ENCODE peak calls at places on chromosomes 13 and 19, in nine cellular contexts. L is ascending aorta; I is PC-3; V is CD8-positive, alpha-beta T cell; F is kidney epithelial cell; H is ovary; U is fibroblast of lung; Y is endothelial cell of umbilical vein; M is lung. W is an unnamed sample.
A peak's percentile ranks its signal among the peaks of the same experiment; 100 is the strongest.

GRCh38 chr13:61728468-61728867 is 312.8 kb upstream of the PCDH20 start:
- DNase-seq in L (no peak), I (no peak), V (no peak), F (no peak), H (no peak), U (peak; percentile 48), Y (peak; percentile 3), M (no peak), W (no peak)

GRCh38 chr19:38064661-38065425 is 157.8 kb downstream of the SIPA1L3 start:
- DNase-seq in L (no peak), I (no peak), V (no peak), F (no peak), H (no peak), U (no peak), Y (no peak), M (no peak), W (no peak)

GRCh38 chr13:75691183-75691582 is 55.1 kb downstream of the LMO7 start:
- DNase-seq in L (no peak), I (peak; percentile 92), V (no peak), F (no peak), H (no peak), U (no peak), Y (no peak), M (no peak), W (no peak)

GRCh38 chr19:58361900-58362271 is 665 bp downstream of the ZNF497 start:
- DNase-seq in L (no peak), I (peak; percentile 36), V (peak; percentile 24), F (no peak), H (no peak), U (no peak), Y (no peak), M (peak; percentile 71), W (no peak)

GRCh38 chr19:47447470-47448359 is 24.0 kb downstream of the SLC8A2 start:
- DNase-seq in L (no peak), I (peak; percentile 37), V (peak; percentile 51), F (no peak), H (peak; percentile 30), U (peak; percentile 15), Y (peak; percentile 44), M (peak; percentile 30), W (no peak)

GRCh38 chr13:68099616-68100015 is 869.5 kb upstream of the PCDH9 start:
- DNase-seq in L (no peak), I (peak; percentile 61), V (no peak), F (peak; percentile 48), H (no peak), U (peak; percentile 81), Y (no peak), M (no peak), W (no peak)

GRCh38 chr13:80778302-80778701 is 437.4 kb upstream of the SPRY2 start:
- DNase-seq in L (no peak), I (no peak), V (no peak), F (no peak), H (no peak), U (no peak), Y (no peak), M (no peak), W (no peak)

GRCh38 chr13:21106089-21106488 is 44.7 kb upstream of the LATS2 start:
- DNase-seq in L (no peak), I (peak; percentile 40), V (no peak), F (peak; percentile 19), H (no peak), U (peak; percentile 79), Y (no peak), M (no peak), W (no peak)

GRCh38 chr19:39696418-39696817 is 7.9 kb upstream of the LGALS14 start:
- DNase-seq in L (no peak), I (peak; percentile 71), V (no peak), F (no peak), H (no peak), U (no peak), Y (no peak), M (no peak), W (no peak)

GRCh38 chr13:44368062-44368591 is 5.5 kb upstream of the SERP2 start:
- DNase-seq in L (no peak), I (no peak), V (no peak), F (no peak), H (no peak), U (peak; percentile 63), Y (peak; percentile 21), M (no peak), W (no peak)

GRCh38 chr13:20945952-20946383 is 43.4 kb upstream of the XPO4 start:
- DNase-seq in L (no peak), I (no peak), V (no peak), F (no peak), H (no peak), U (peak; percentile 20), Y (peak; percentile 21), M (no peak), W (no peak)

GRCh38 chr19:19171821-19172532 is 1.9 kb upstream of the MEF2B start:
- DNase-seq in L (no peak), I (no peak), V (no peak), F (no peak), H (no peak), U (peak; percentile 31), Y (no peak), M (no peak), W (no peak)

GRCh38 chr13:47480941-47481340 is 520.1 kb downstream of the SUCLA2 start:
- DNase-seq in L (no peak), I (no peak), V (no peak), F (no peak), H (no peak), U (peak; percentile 10), Y (no peak), M (no peak), W (no peak)

GRCh38 chr19:16824658-16825311 is 4.4 kb upstream of the SIN3B start:
- DNase-seq in L (no peak), I (peak; percentile 19), V (no peak), F (no peak), H (no peak), U (peak; percentile 55), Y (peak; percentile 41), M (no peak), W (no peak)

GRCh38 chr19:50148528-50148927 is 14.6 kb downstream of the IZUMO2 start:
- DNase-seq in L (no peak), I (no peak), V (no peak), F (no peak), H (no peak), U (no peak), Y (no peak), M (no peak), W (no peak)
- H3K4me3 ChIP-seq in L (no peak overlapping the region), I (peak overlapping the region; percentile 83), V (peak overlapping the region; percentile 59), F (no peak overlapping the region), H (no peak overlapping the region), U (no peak overlapping the region), Y (peak overlapping the region; percentile 56), M (no peak overlapping the region), W (peak overlapping the region; percentile 61)

GRCh38 chr19:12647047-12647446 is 19.5 kb downstream of the MAN2B1 start:
- DNase-seq in L (no peak), I (no peak), V (no peak), F (no peak), H (no peak), U (no peak), Y (no peak), M (no peak), W (no peak)
- H3K4me3 ChIP-seq in L (no peak overlapping the region), I (no peak overlapping the region), V (no peak overlapping the region), F (no peak overlapping the region), H (no peak overlapping the region), U (no peak overlapping the region), Y (no peak overlapping the region), M (no peak overlapping the region), W (peak overlapping the region; percentile 46)

GRCh38 chr19:31350693-31351211 is 1.5 kb upstream of the TSHZ3 start:
- DNase-seq in L (no peak), I (peak; percentile 22), V (no peak), F (no peak), H (peak; percentile 69), U (peak; percentile 63), Y (no peak), M (no peak), W (no peak)
- H3K4me3 ChIP-seq in L (peak overlapping the region; percentile 88), I (peak overlapping the region; percentile 65), V (peak overlapping the region; percentile 49), F (peak overlapping the region; percentile 65), H (peak overlapping the region; percentile 61), U (peak overlapping the region; percentile 79), Y (peak overlapping the region; percentile 79), M (peak overlapping the region; percentile 86), W (peak overlapping the region; percentile 89)

GRCh38 chr19:35334064-35334753 is 5.2 kb downstream of the CD22 start:
- DNase-seq in L (no peak), I (no peak), V (no peak), F (no peak), H (no peak), U (no peak), Y (no peak), M (no peak), W (no peak)
- H3K4me3 ChIP-seq in L (no peak overlapping the region), I (no peak overlapping the region), V (no peak overlapping the region), F (no peak overlapping the region), H (no peak overlapping the region), U (no peak overlapping the region), Y (no peak overlapping the region), M (no peak overlapping the region), W (no peak overlapping the region)

GRCh38 chr19:2443116-2443784 is 13.5 kb downstream of the LMNB2 start:
- DNase-seq in L (no peak), I (no peak), V (no peak), F (no peak), H (no peak), U (no peak), Y (no peak), M (no peak), W (no peak)
- H3K4me3 ChIP-seq in L (no peak overlapping the region), I (no peak overlapping the region), V (no peak overlapping the region), F (no peak overlapping the region), H (no peak overlapping the region), U (no peak overlapping the region), Y (no peak overlapping the region), M (no peak overlapping the region), W (no peak overlapping the region)

W was measured in right atrium auricular region.